ENCODE peak calls at places on chromosomes 13 and 19, in eight cellular contexts. N is right lobe of liver, S is thoracic aorta, Q is A549, E is tibial artery, I is mucosa of descending colon, B is kidney, K is mammary epithelial cell. H is an unnamed sample. For H3K4me1, the result is how much of the 10 kb centered on the place peaks cover.

GRCh38 chr13:46489586-46490023 is 63.4 kb upstream of the LRCH1 start:
- DNase-seq in K (peak), S (peak), B (no peak), N (no peak), Q (no peak), E (peak), I (no peak), H (no peak)

GRCh38 chr13:78239681-78240080 is 321.1 kb upstream of the EDNRB start:
- DNase-seq in K (no peak), I (no peak), Q (no peak), B (no peak), S (no peak), N (no peak), E (no peak), H (no peak)

GRCh38 chr19:7426986-7427385 is 61.8 kb downstream of the PEX11G start:
- DNase-seq in I (no peak), S (no peak), Q (no peak), K (no peak), E (no peak), N (no peak), B (no peak), H (no peak)

GRCh38 chr19:32287811-32288227 is 57.6 kb upstream of the ZNF507 start:
- DNase-seq in Q (peak), S (peak), B (peak), K (peak), E (peak), N (peak), I (peak), H (peak)

GRCh38 chr19:29277107-29277506 is 64.2 kb upstream of the UQCRFS1 start:
- DNase-seq in N (no peak), S (no peak), Q (peak), I (no peak), B (no peak), K (no peak), E (no peak), H (peak)

GRCh38 chr19:23978068-23978467 is 63.4 kb downstream of the ZNF726 start:
- DNase-seq in K (no peak), E (no peak), B (no peak), N (no peak), Q (no peak), S (no peak), I (no peak), H (no peak)

GRCh38 chr19:1081301-1082164 is 13.6 kb downstream of the POLR2E start:
- DNase-seq in N (peak), B (peak), S (no peak), I (no peak), Q (no peak), K (no peak), E (no peak), H (peak)

GRCh38 chr19:15137777-15138176 is 30.6 kb downstream of the SYDE1 start:
- DNase-seq in E (no peak), I (no peak), N (no peak), Q (no peak), B (no peak), K (no peak), S (no peak), H (no peak)

GRCh38 chr13:109162248-109163051 is 533.0 kb downstream of the MYO16 start:
- DNase-seq in K (peak), E (no peak), S (no peak), I (no peak), Q (no peak), B (no peak), N (no peak), H (no peak)

GRCh38 chr13:44573071-44573470 is 3.1 kb downstream of the TSC22D1 start:
- DNase-seq in I (no peak), Q (no peak), B (no peak), N (no peak), E (no peak), S (no peak), K (no peak), H (no peak)

GRCh38 chr13:87129602-87130300 is 541.4 kb upstream of the SLITRK5 start:
- DNase-seq in B (no peak), N (no peak), K (peak), S (no peak), Q (no peak), E (no peak), I (no peak), H (no peak)

GRCh38 chr13:73967397-73968165 is 166.6 kb downstream of the KLF12 start:
- DNase-seq in Q (no peak), N (no peak), B (no peak), I (no peak), S (no peak), K (no peak), E (no peak), H (no peak)

GRCh38 chr13:50512602-50513527 is 330.6 kb downstream of the DLEU7 start:
- DNase-seq in S (no peak), N (peak), Q (no peak), B (peak), K (no peak), E (peak), I (peak), H (peak)

GRCh38 chr13:99203601-99204579 is 3.2 kb downstream of the UBAC2 start:
- DNase-seq in I (no peak), S (no peak), B (no peak), E (no peak), Q (no peak), N (no peak), K (no peak), H (no peak)
- H3K4me1 ChIP-seq in I (under half), S (under half), B (under half), E (under half), Q (under half), N (under half), K (under half), H (under half)

GRCh38 chr13:51956717-51957116 is 54.5 kb downstream of the ATP7B start:
- DNase-seq in S (no peak), K (no peak), E (no peak), B (no peak), N (no peak), I (no peak), Q (no peak), H (no peak)
- H3K4me1 ChIP-seq in S (under half), K (under half), E (under half), B (under half), N (under half), I (half or more), Q (under half), H (under half)

GRCh38 chr13:110261166-110262081 is 45.5 kb downstream of the COL4A1 start:
- DNase-seq in N (no peak), Q (no peak), K (peak), S (no peak), E (no peak), I (no peak), B (no peak), H (no peak)
- H3K4me1 ChIP-seq in N (under half), Q (under half), K (under half), S (half or more), E (half or more), I (under half), B (under half), H (under half)

DNA sequence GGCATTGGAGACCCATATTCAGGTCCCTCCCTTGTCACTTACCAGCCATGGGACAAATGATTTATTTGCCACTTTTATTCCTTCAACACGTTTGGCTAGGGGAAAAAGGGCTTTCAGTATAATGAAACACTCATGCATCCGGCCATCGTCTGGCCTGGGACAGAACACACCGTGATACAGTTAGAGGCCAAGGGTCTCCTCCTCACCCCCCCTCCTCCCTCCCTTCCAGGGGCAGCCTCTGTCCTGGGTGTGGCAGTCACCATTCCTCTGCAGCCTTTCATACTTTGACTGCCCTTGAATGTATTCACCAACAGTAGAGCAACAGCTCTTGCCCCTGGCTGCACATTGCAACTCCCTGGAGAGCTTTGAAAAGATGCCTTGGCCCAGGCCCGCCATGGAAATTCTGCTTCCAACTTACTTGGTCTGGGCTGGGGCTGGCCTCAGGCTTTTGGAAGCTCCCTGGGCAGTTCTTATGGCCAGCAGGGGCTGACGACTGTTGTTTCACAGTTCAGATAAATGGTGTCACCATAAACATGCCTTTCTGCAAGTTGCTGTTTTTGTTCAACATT is 3.0 kb downstream of the PAK4 start:
- DNase-seq in B (no peak), Q (no peak), N (no peak), I (no peak), E (no peak), K (no peak), S (no peak), H (no peak)
- H3K4me1 ChIP-seq in B (half or more), Q (half or more), N (under half), I (half or more), E (under half), K (under half), S (under half), H (half or more)

GRCh38 chr19:6070179-6071102 is 39.9 kb downstream of the RFX2 start:
- DNase-seq in E (peak), S (no peak), I (no peak), Q (no peak), B (peak), K (no peak), N (no peak), H (peak)

GRCh38 chr19:6073858-6074708 is 36.2 kb downstream of the RFX2 start:
- DNase-seq in B (no peak), Q (no peak), I (no peak), S (no peak), E (peak), N (no peak), K (no peak), H (peak)

GRCh38 chr19:6069268-6069771 is 41.0 kb downstream of the RFX2 start:
- DNase-seq in E (peak), S (no peak), B (peak), Q (no peak), K (no peak), N (no peak), I (no peak), H (peak)

GRCh38 chr19:6071103-6071485 is 39.2 kb downstream of the RFX2 start:
- DNase-seq in N (no peak), S (no peak), E (peak), K (no peak), I (no peak), B (no peak), Q (no peak), H (no peak)

GRCh38 chr19:6071840-6072239 is 38.5 kb downstream of the RFX2 start:
- DNase-seq in Q (no peak), N (no peak), E (peak), K (no peak), B (no peak), S (no peak), I (no peak), H (no peak)
- H3K4me1 ChIP-seq in Q (under half), N (under half), E (under half), K (under half), B (under half), S (under half), I (under half), H (under half)

GRCh38 chr13:75636339-75637095 is 387 bp downstream of the LMO7 start:
- DNase-seq in Q (no peak), B (peak), K (peak), E (peak), N (peak), S (no peak), I (peak), H (peak)
- H3K4me1 ChIP-seq in Q (under half), B (under half), K (under half), E (under half), N (under half), S (under half), I (under half), H (under half)

H was measured in upper lobe of right lung.